ENCODE peak calls at places on chromosomes 4 and X, in four cellular contexts. N is NCI-H460; O is T-helper 2 cell; F is stimulated activated CD8-positive, alpha-beta memory T cell treated with anti-CD3 and anti-CD28 coated beads, Interleukin-12 subunit alpha, Interleukin-12 subunit beta, amount 100 ng/mL, for 1 hour. J is an unnamed sample.

GRCh38 chr4:88005086-88005485 is 2.3 kb upstream of the PKD2 start:
- DNase-seq in F (no peak), O (no peak), N (no peak), J (no peak)

GRCh38 chr4:13956947-13957346 is 329.4 kb upstream of the BOD1L1 start:
- DNase-seq in N (no peak), F (no peak), O (no peak), J (no peak)

GRCh38 chrX:41265615-41266014 is 68.3 kb upstream of the DDX3X start:
- DNase-seq in N (no peak), O (peak), F (peak), J (peak)

GRCh38 chr4:3634281-3635089 is 102.3 kb upstream of the LRPAP1 start:
- DNase-seq in O (no peak), F (no peak), N (no peak), J (no peak)

GRCh38 chr4:71287305-71287704 is 51.5 kb upstream of the SLC4A4 start:
- DNase-seq in O (no peak), F (no peak), N (no peak), J (no peak)

GRCh38 chrX:10390187-10390586 is 230.2 kb downstream of the MID1 start:
- DNase-seq in O (no peak), N (no peak), F (no peak), J (no peak)

GRCh38 chr4:14446311-14446710 is 556.0 kb upstream of the CPEB2 start:
- DNase-seq in F (no peak), N (no peak), O (no peak), J (no peak)

GRCh38 chr4:181475781-181476180 is 767.4 kb upstream of the TENM3 start:
- DNase-seq in N (no peak), F (no peak), O (no peak), J (no peak)

GRCh38 chrX:12505127-12505526 is 286.1 kb upstream of the PRPS2 start:
- DNase-seq in F (no peak), N (no peak), O (no peak), J (no peak)

GRCh38 chr4:119490335-119490734 is 138.3 kb downstream of the PDE5A start:
- DNase-seq in N (no peak), F (no peak), O (peak), J (no peak)

GRCh38 chrX:13366698-13367097 is 46.8 kb upstream of the ATXN3L start:
- DNase-seq in N (no peak), O (no peak), F (no peak), J (no peak)

GRCh38 chrX:114675365-114675764 is 91.5 kb downstream of the HTR2C start:
- DNase-seq in N (no peak), O (no peak), F (no peak), J (no peak)

GRCh38 chrX:7908821-7909220 is 18.4 kb downstream of the PNPLA4 start:
- DNase-seq in O (no peak), F (no peak), N (no peak), J (no peak)

GRCh38 chrX:15579778-15580747 is 20.7 kb downstream of the ACE2 start:
- DNase-seq in N (no peak), O (no peak), F (no peak), J (no peak)

GRCh38 chr4:95371457-95372179 is 177.2 kb downstream of the UNC5C start:
- DNase-seq in N (no peak), O (no peak), F (no peak), J (no peak)

GRCh38 chrX:154036513-154036912 is 16.8 kb upstream of the IRAK1 start:
- DNase-seq in F (no peak), N (no peak), O (peak), J (peak)

GRCh38 chr4:182547435-182547834 is 304.2 kb downstream of the TENM3 start:
- DNase-seq in N (no peak), F (no peak), O (peak), J (no peak)

GRCh38 chrX:38260231-38260630 is 39.6 kb upstream of the SRPX start:
- DNase-seq in N (peak), O (peak), F (no peak), J (no peak)

GRCh38 chr4:153418114-153418513 is 48.0 kb upstream of the TMEM131L start:
- DNase-seq in N (no peak), F (no peak), O (no peak), J (no peak)